ENCODE peak calls at places on chromosome 1, in nine cellular contexts. S is H9; W is EL; K is hepatic stellate cell; T is mucosa of descending colon; V is progenitor cell of endocrine pancreas; E is nephron progenitor cell; D is CD8-positive, alpha-beta T cell; N is kidney glomerular epithelial cell. Z is an unnamed sample.

GRCh38 chr1:5455056-5455455 is 537.2 kb downstream of the NPHP4 start:
- DNase-seq in S (peak; percentile 44), W (no peak), K (no peak), T (no peak), V (no peak), E (no peak), D (no peak), N (no peak), Z (no peak)

GRCh38 chr1:1232801-1233566 is 947 bp downstream of the B3GALT6 start:
- DNase-seq in S (no peak), W (no peak), K (no peak), T (no peak), V (no peak), E (no peak), D (no peak), N (no peak), Z (no peak)

GRCh38 chr1:45669859-45670655 is 16.3 kb downstream of the GPBP1L1 start:
- DNase-seq in S (no peak), W (peak; percentile 63), K (peak; percentile 26), T (no peak), V (no peak), E (no peak), D (no peak), N (no peak), Z (no peak)

GRCh38 chr1:225573216-225573615 is 79.7 kb downstream of the ENAH start:
- DNase-seq in S (no peak), W (no peak), K (no peak), T (no peak), V (no peak), E (no peak), D (no peak), N (no peak), Z (no peak)

GRCh38 chr1:205161071-205161470 is 39.3 kb upstream of the RBBP5 start:
- DNase-seq in S (no peak), W (no peak), K (no peak), T (no peak), V (no peak), E (no peak), D (no peak), N (no peak), Z (no peak)

GRCh38 chr1:111955755-111956154 is 33.7 kb downstream of the KCND3 start:
- DNase-seq in S (no peak), W (no peak), K (no peak), T (no peak), V (no peak), E (no peak), D (no peak), N (no peak), Z (no peak)

GRCh38 chr1:73701816-73702215 is 496.2 kb downstream of the LRRIQ3 start:
- DNase-seq in S (no peak), W (no peak), K (no peak), T (no peak), V (no peak), E (no peak), D (no peak), N (no peak), Z (no peak)

GRCh38 chr1:5651027-5651410 is 341.2 kb downstream of the NPHP4 start:
- DNase-seq in S (no peak), W (no peak), K (no peak), T (no peak), V (no peak), E (no peak), D (no peak), N (no peak), Z (no peak)

GRCh38 chr1:90537606-90538362 is 179.3 kb downstream of the BARHL2 start:
- DNase-seq in S (no peak), W (no peak), K (no peak), T (no peak), V (no peak), E (no peak), D (no peak), N (no peak), Z (no peak)

GRCh38 chr1:81702903-81703302 is 97.8 kb upstream of the ADGRL2 start:
- DNase-seq in S (no peak), W (peak; percentile 94), K (peak; percentile 47), T (no peak), V (no peak), E (no peak), D (no peak), N (peak; percentile 90), Z (no peak)

GRCh38 chr1:82264762-82265161 is 464.0 kb downstream of the ADGRL2 start:
- DNase-seq in S (no peak), W (no peak), K (no peak), T (no peak), V (no peak), E (no peak), D (no peak), N (no peak), Z (no peak)

GRCh38 chr1:2890221-2890850 is 88.8 kb upstream of the TTC34 start:
- DNase-seq in S (no peak), W (no peak), K (no peak), T (no peak), V (no peak), E (no peak), D (no peak), N (no peak), Z (no peak)

GRCh38 chr1:17816511-17816910 is 61.4 kb downstream of the ACTL8 start:
- DNase-seq in S (no peak), W (no peak), K (no peak), T (peak; percentile 42), V (no peak), E (no peak), D (no peak), N (no peak), Z (no peak)

GRCh38 chr1:174276087-174276486 is 116.8 kb downstream of the RABGAP1L start:
- DNase-seq in S (no peak), W (no peak), K (no peak), T (no peak), V (no peak), E (no peak), D (no peak), N (no peak), Z (no peak)

GRCh38 chr1:166119678-166120077 is 47.1 kb downstream of the FAM78B start:
- DNase-seq in S (no peak), W (no peak), K (no peak), T (no peak), V (no peak), E (no peak), D (no peak), N (no peak), Z (no peak)

GRCh38 chr1:236284291-236284711 is 2.5 kb upstream of the ERO1B start:
- DNase-seq in S (no peak), W (no peak), K (no peak), T (no peak), V (no peak), E (no peak), D (no peak), N (no peak), Z (peak; percentile 65)

GRCh38 chr1:116373451-116374339 is 651 bp downstream of the ATP1A1 start:
- DNase-seq in S (peak; percentile 60), W (peak; percentile 58), K (peak; percentile 48), T (peak; percentile 81), V (peak; percentile 39), E (peak; percentile 74), D (peak; percentile 59), N (no peak), Z (peak; percentile 39)

GRCh38 chr1:38029081-38029681 is 16.6 kb downstream of the UTP11 start:
- DNase-seq in S (peak; percentile 86), W (no peak), K (no peak), T (no peak), V (no peak), E (peak; percentile 54), D (no peak), N (no peak), Z (no peak)